ENCODE peak calls at places on chromosomes 11 and 22, in five cellular contexts. W, C, Z, I and H are unnamed samples.

GRCh38 chr11:122696662-122697061 is 41.1 kb downstream of the UBASH3B start:
- DNase-seq in I (no peak), Z (peak; percentile 74), C (no peak), W (peak; percentile 78), H (peak; percentile 48)

GRCh38 chr11:128451651-128452470 is 135.5 kb downstream of the ETS1 start:
- DNase-seq in W (no peak), Z (no peak), I (peak; percentile 78), C (peak; percentile 74), H (no peak)

GRCh38 chr11:123590296-123590912 is 64.0 kb downstream of the SCN3B start:
- DNase-seq in C (peak; percentile 38), I (no peak), W (no peak), Z (no peak), H (no peak)

GRCh38 chr11:110432713-110433392 is 3.1 kb downstream of the FDX1 start:
- DNase-seq in W (no peak), Z (no peak), I (no peak), C (no peak), H (no peak)

GRCh38 chr11:125091247-125091876 is 20.1 kb downstream of the TMEM218 start:
- DNase-seq in W (no peak), I (no peak), C (no peak), Z (no peak), H (no peak)

GRCh38 chr11:76694664-76695063 is 24.1 kb upstream of the LRRC32 start:
- DNase-seq in Z (no peak), C (no peak), W (no peak), I (no peak), H (no peak)

GRCh38 chr11:10623797-10624761 is 55.6 kb upstream of the LYVE1 start:
- DNase-seq in Z (peak; percentile 25), C (peak; percentile 46), I (no peak), W (no peak), H (no peak)

GRCh38 chr11:117934526-117935307 is 5.5 kb upstream of the TMPRSS13 start:
- DNase-seq in Z (peak; percentile 42), W (no peak), I (no peak), C (no peak), H (no peak)

GRCh38 chr11:65440831-65441499 is 18.4 kb downstream of the NEAT1 start:
- DNase-seq in C (no peak), I (no peak), Z (no peak), W (no peak), H (no peak)

GRCh38 chr22:22666307-22667091 is 22.1 kb downstream of the GGTLC2 start:
- DNase-seq in C (no peak), I (no peak), Z (peak; percentile 20), W (peak; percentile 4), H (no peak)